ENCODE peak calls at places on chromosomes 16 and 17, in nine cellular contexts. One of them, this sample, is unnamed.

GRCh38 chr16:62363451-62363850 is 327.2 kb upstream of the CDH8 start:
- DNase-seq in heart right ventricle: no peak
- DNase-seq in SHP77: no peak
- DNase-seq in anterior cingulate cortex: no peak
- DNase-seq in NCI-H69: peak
- DNase-seq in A549: no peak
- DNase-seq in GM04504: no peak
- DNase-seq in T-helper 2 cell treated with Interferon-gamma antibody and Interleukin-4, amounts not matched to agents 5 μg/mL and 100 μg/mL, for 36 hours: no peak
- DNase-seq in adrenal gland: no peak
- DNase-seq in this sample: no peak

GRCh38 chr17:74230896-74231295 is 17.5 kb downstream of the TTYH2 start:
- DNase-seq in heart right ventricle: no peak
- DNase-seq in SHP77: no peak
- DNase-seq in anterior cingulate cortex: no peak
- DNase-seq in NCI-H69: no peak
- DNase-seq in A549: no peak
- DNase-seq in GM04504: no peak
- DNase-seq in T-helper 2 cell treated with Interferon-gamma antibody and Interleukin-4, amounts not matched to agents 5 μg/mL and 100 μg/mL, for 36 hours: no peak
- DNase-seq in adrenal gland: no peak
- DNase-seq in this sample: no peak

GRCh38 chr17:63274156-63274555 is 171.9 kb downstream of the CYB561 start:
- DNase-seq in heart right ventricle: peak
- DNase-seq in SHP77: no peak
- DNase-seq in anterior cingulate cortex: no peak
- DNase-seq in NCI-H69: no peak
- DNase-seq in A549: no peak
- DNase-seq in GM04504: peak
- DNase-seq in T-helper 2 cell treated with Interferon-gamma antibody and Interleukin-4, amounts not matched to agents 5 μg/mL and 100 μg/mL, for 36 hours: no peak
- DNase-seq in adrenal gland: no peak
- DNase-seq in this sample: no peak

GRCh38 chr17:57606111-57606875 is 138.8 kb downstream of the CCDC182 start:
- DNase-seq in heart right ventricle: no peak
- DNase-seq in SHP77: no peak
- DNase-seq in anterior cingulate cortex: no peak
- DNase-seq in NCI-H69: peak
- DNase-seq in A549: no peak
- DNase-seq in GM04504: no peak
- DNase-seq in T-helper 2 cell treated with Interferon-gamma antibody and Interleukin-4, amounts not matched to agents 5 μg/mL and 100 μg/mL, for 36 hours: no peak
- DNase-seq in adrenal gland: no peak
- DNase-seq in this sample: no peak

GRCh38 chr17:7951143-7951792 is 19.3 kb downstream of the CNTROB start:
- DNase-seq in heart right ventricle: no peak
- DNase-seq in SHP77: no peak
- DNase-seq in anterior cingulate cortex: no peak
- DNase-seq in NCI-H69: no peak
- DNase-seq in A549: no peak
- DNase-seq in GM04504: no peak
- DNase-seq in T-helper 2 cell treated with Interferon-gamma antibody and Interleukin-4, amounts not matched to agents 5 μg/mL and 100 μg/mL, for 36 hours: peak
- DNase-seq in adrenal gland: no peak
- DNase-seq in this sample: no peak

GRCh38 chr17:15342460-15342859 is 1.1 kb upstream of the TEKT3 start:
- DNase-seq in heart right ventricle: no peak
- DNase-seq in SHP77: no peak
- DNase-seq in anterior cingulate cortex: no peak
- DNase-seq in NCI-H69: no peak
- DNase-seq in A549: no peak
- DNase-seq in GM04504: no peak
- DNase-seq in T-helper 2 cell treated with Interferon-gamma antibody and Interleukin-4, amounts not matched to agents 5 μg/mL and 100 μg/mL, for 36 hours: no peak
- DNase-seq in adrenal gland: no peak
- DNase-seq in this sample: no peak

GRCh38 chr16:49345829-49346228 is 27.8 kb upstream of the C16orf78 start:
- DNase-seq in heart right ventricle: no peak
- DNase-seq in SHP77: no peak
- DNase-seq in anterior cingulate cortex: no peak
- DNase-seq in NCI-H69: no peak
- DNase-seq in A549: no peak
- DNase-seq in GM04504: no peak
- DNase-seq in T-helper 2 cell treated with Interferon-gamma antibody and Interleukin-4, amounts not matched to agents 5 μg/mL and 100 μg/mL, for 36 hours: no peak
- DNase-seq in adrenal gland: no peak
- DNase-seq in this sample: no peak

GRCh38 chr17:59558953-59559352 is 6.5 kb upstream of the DHX40 start:
- DNase-seq in heart right ventricle: no peak
- DNase-seq in SHP77: no peak
- DNase-seq in anterior cingulate cortex: no peak
- DNase-seq in NCI-H69: peak
- DNase-seq in A549: no peak
- DNase-seq in GM04504: no peak
- DNase-seq in T-helper 2 cell treated with Interferon-gamma antibody and Interleukin-4, amounts not matched to agents 5 μg/mL and 100 μg/mL, for 36 hours: no peak
- DNase-seq in adrenal gland: no peak
- DNase-seq in this sample: no peak

GRCh38 chr17:50149099-50149424 is 1.4 kb downstream of the PPP1R9B start:
- DNase-seq in heart right ventricle: no peak
- DNase-seq in SHP77: no peak
- DNase-seq in anterior cingulate cortex: no peak
- DNase-seq in NCI-H69: no peak
- DNase-seq in A549: no peak
- DNase-seq in GM04504: no peak
- DNase-seq in T-helper 2 cell treated with Interferon-gamma antibody and Interleukin-4, amounts not matched to agents 5 μg/mL and 100 μg/mL, for 36 hours: no peak
- DNase-seq in adrenal gland: peak
- DNase-seq in this sample: no peak

GRCh38 chr17:28488154-28488883 is 14.9 kb downstream of the SLC13A2 start:
- DNase-seq in heart right ventricle: no peak
- DNase-seq in SHP77: no peak
- DNase-seq in anterior cingulate cortex: no peak
- DNase-seq in NCI-H69: peak
- DNase-seq in A549: no peak
- DNase-seq in GM04504: no peak
- DNase-seq in T-helper 2 cell treated with Interferon-gamma antibody and Interleukin-4, amounts not matched to agents 5 μg/mL and 100 μg/mL, for 36 hours: no peak
- DNase-seq in adrenal gland: no peak
- DNase-seq in this sample: no peak

GRCh38 chr16:66475232-66475631 is 48.1 kb downstream of the BEAN1 start:
- DNase-seq in heart right ventricle: no peak
- DNase-seq in SHP77: no peak
- DNase-seq in anterior cingulate cortex: no peak
- DNase-seq in NCI-H69: peak
- DNase-seq in A549: no peak
- DNase-seq in GM04504: no peak
- DNase-seq in T-helper 2 cell treated with Interferon-gamma antibody and Interleukin-4, amounts not matched to agents 5 μg/mL and 100 μg/mL, for 36 hours: no peak
- DNase-seq in adrenal gland: no peak
- DNase-seq in this sample: no peak

GRCh38 chr17:36608794-36609497 is 7.6 kb downstream of the MRM1 start:
- DNase-seq in heart right ventricle: no peak
- DNase-seq in SHP77: peak
- DNase-seq in anterior cingulate cortex: peak
- DNase-seq in NCI-H69: peak
- DNase-seq in A549: peak
- DNase-seq in GM04504: peak
- DNase-seq in T-helper 2 cell treated with Interferon-gamma antibody and Interleukin-4, amounts not matched to agents 5 μg/mL and 100 μg/mL, for 36 hours: no peak
- DNase-seq in adrenal gland: peak
- DNase-seq in this sample: no peak

GRCh38 chr16:64478258-64478906 is 643.5 kb downstream of the CDH11 start:
- DNase-seq in heart right ventricle: no peak
- DNase-seq in SHP77: no peak
- DNase-seq in anterior cingulate cortex: no peak
- DNase-seq in NCI-H69: no peak
- DNase-seq in A549: peak
- DNase-seq in GM04504: peak
- DNase-seq in T-helper 2 cell treated with Interferon-gamma antibody and Interleukin-4, amounts not matched to agents 5 μg/mL and 100 μg/mL, for 36 hours: no peak
- DNase-seq in adrenal gland: no peak
- DNase-seq in this sample: peak

GRCh38 chr16:972316-973002 is 1.7 kb upstream of the LMF1 start:
- DNase-seq in heart right ventricle: no peak
- DNase-seq in SHP77: no peak
- DNase-seq in anterior cingulate cortex: peak
- DNase-seq in NCI-H69: no peak
- DNase-seq in A549: no peak
- DNase-seq in GM04504: no peak
- DNase-seq in T-helper 2 cell treated with Interferon-gamma antibody and Interleukin-4, amounts not matched to agents 5 μg/mL and 100 μg/mL, for 36 hours: no peak
- DNase-seq in adrenal gland: peak
- DNase-seq in this sample: no peak

GRCh38 chr17:80970044-80970761 is 21.4 kb upstream of the CHMP6 start:
- DNase-seq in heart right ventricle: peak
- DNase-seq in SHP77: peak
- DNase-seq in anterior cingulate cortex: peak
- DNase-seq in NCI-H69: peak
- DNase-seq in A549: peak
- DNase-seq in GM04504: peak
- DNase-seq in T-helper 2 cell treated with Interferon-gamma antibody and Interleukin-4, amounts not matched to agents 5 μg/mL and 100 μg/mL, for 36 hours: no peak
- DNase-seq in adrenal gland: no peak
- DNase-seq in this sample: no peak

GRCh38 chr16:86217891-86218270 is 292.4 kb upstream of the FOXF1 start:
- DNase-seq in heart right ventricle: no peak
- DNase-seq in SHP77: no peak
- DNase-seq in anterior cingulate cortex: no peak
- DNase-seq in NCI-H69: no peak
- DNase-seq in A549: no peak
- DNase-seq in GM04504: no peak
- DNase-seq in T-helper 2 cell treated with Interferon-gamma antibody and Interleukin-4, amounts not matched to agents 5 μg/mL and 100 μg/mL, for 36 hours: no peak
- DNase-seq in adrenal gland: no peak
- DNase-seq in this sample: no peak

GRCh38 chr17:45850011-45850410 is 5.3 kb downstream of the SPPL2C start:
- DNase-seq in heart right ventricle: no peak
- DNase-seq in SHP77: no peak
- DNase-seq in anterior cingulate cortex: no peak
- DNase-seq in NCI-H69: no peak
- DNase-seq in A549: no peak
- DNase-seq in GM04504: no peak
- DNase-seq in T-helper 2 cell treated with Interferon-gamma antibody and Interleukin-4, amounts not matched to agents 5 μg/mL and 100 μg/mL, for 36 hours: no peak
- DNase-seq in adrenal gland: no peak
- DNase-seq in this sample: no peak

GRCh38 chr17:80649672-80650338 is 105.2 kb downstream of the RPTOR start:
- DNase-seq in heart right ventricle: peak
- DNase-seq in SHP77: peak
- DNase-seq in anterior cingulate cortex: no peak
- DNase-seq in NCI-H69: peak
- DNase-seq in A549: peak
- DNase-seq in GM04504: peak
- DNase-seq in T-helper 2 cell treated with Interferon-gamma antibody and Interleukin-4, amounts not matched to agents 5 μg/mL and 100 μg/mL, for 36 hours: peak
- DNase-seq in adrenal gland: peak
- DNase-seq in this sample: peak

GRCh38 chr16:57785385-57785784 is 16.9 kb downstream of the KIFC3 start:
- DNase-seq in heart right ventricle: no peak
- DNase-seq in SHP77: no peak
- DNase-seq in anterior cingulate cortex: no peak
- DNase-seq in NCI-H69: no peak
- DNase-seq in A549: no peak
- DNase-seq in GM04504: no peak
- DNase-seq in T-helper 2 cell treated with Interferon-gamma antibody and Interleukin-4, amounts not matched to agents 5 μg/mL and 100 μg/mL, for 36 hours: no peak
- DNase-seq in adrenal gland: no peak
- DNase-seq in this sample: no peak

GRCh38 chr17:15912416-15912955 is 32.4 kb upstream of the ADORA2B start:
- DNase-seq in heart right ventricle: no peak
- DNase-seq in SHP77: no peak
- DNase-seq in anterior cingulate cortex: no peak
- DNase-seq in NCI-H69: no peak
- DNase-seq in A549: no peak
- DNase-seq in GM04504: no peak
- DNase-seq in T-helper 2 cell treated with Interferon-gamma antibody and Interleukin-4, amounts not matched to agents 5 μg/mL and 100 μg/mL, for 36 hours: no peak
- DNase-seq in adrenal gland: no peak
- DNase-seq in this sample: no peak

GRCh38 chr17:29590979-29591736 is 1.7 kb upstream of the GIT1 start:
- DNase-seq in heart right ventricle: peak
- DNase-seq in SHP77: peak
- DNase-seq in anterior cingulate cortex: no peak
- DNase-seq in NCI-H69: peak
- DNase-seq in A549: peak
- DNase-seq in GM04504: no peak
- DNase-seq in T-helper 2 cell treated with Interferon-gamma antibody and Interleukin-4, amounts not matched to agents 5 μg/mL and 100 μg/mL, for 36 hours: no peak
- DNase-seq in adrenal gland: no peak
- DNase-seq in this sample: peak

GRCh38 chr17:7438050-7438614 is 1.2 kb upstream of the FGF11 start:
- DNase-seq in heart right ventricle: peak
- DNase-seq in SHP77: no peak
- DNase-seq in anterior cingulate cortex: peak
- DNase-seq in NCI-H69: peak
- DNase-seq in A549: no peak
- DNase-seq in GM04504: no peak
- DNase-seq in T-helper 2 cell treated with Interferon-gamma antibody and Interleukin-4, amounts not matched to agents 5 μg/mL and 100 μg/mL, for 36 hours: peak
- DNase-seq in adrenal gland: peak
- DNase-seq in this sample: no peak

GRCh38 chr16:85276741-85277140 is 164.5 kb upstream of the CIBAR2 start:
- DNase-seq in heart right ventricle: no peak
- DNase-seq in SHP77: no peak
- DNase-seq in anterior cingulate cortex: no peak
- DNase-seq in NCI-H69: no peak
- DNase-seq in A549: no peak
- DNase-seq in GM04504: no peak
- DNase-seq in T-helper 2 cell treated with Interferon-gamma antibody and Interleukin-4, amounts not matched to agents 5 μg/mL and 100 μg/mL, for 36 hours: no peak
- DNase-seq in adrenal gland: no peak
- DNase-seq in this sample: no peak

GRCh38 chr16:13390986-13391305 is 489.5 kb downstream of the SHISA9 start:
- DNase-seq in heart right ventricle: no peak
- DNase-seq in SHP77: no peak
- DNase-seq in anterior cingulate cortex: no peak
- DNase-seq in NCI-H69: no peak
- DNase-seq in A549: no peak
- DNase-seq in GM04504: no peak
- DNase-seq in T-helper 2 cell treated with Interferon-gamma antibody and Interleukin-4, amounts not matched to agents 5 μg/mL and 100 μg/mL, for 36 hours: no peak
- DNase-seq in adrenal gland: no peak
- DNase-seq in this sample: no peak

GRCh38 chr17:238071-238963 is 56.9 kb upstream of the DOC2B start:
- DNase-seq in heart right ventricle: no peak
- DNase-seq in SHP77: no peak
- DNase-seq in anterior cingulate cortex: no peak
- DNase-seq in NCI-H69: no peak
- DNase-seq in A549: no peak
- DNase-seq in GM04504: no peak
- DNase-seq in T-helper 2 cell treated with Interferon-gamma antibody and Interleukin-4, amounts not matched to agents 5 μg/mL and 100 μg/mL, for 36 hours: no peak
- DNase-seq in adrenal gland: peak
- DNase-seq in this sample: no peak

GRCh38 chr17:50976951-50977472 is 110.9 kb upstream of the TOB1 start:
- DNase-seq in heart right ventricle: no peak
- DNase-seq in SHP77: no peak
- DNase-seq in anterior cingulate cortex: no peak
- DNase-seq in NCI-H69: no peak
- DNase-seq in A549: no peak
- DNase-seq in GM04504: no peak
- DNase-seq in T-helper 2 cell treated with Interferon-gamma antibody and Interleukin-4, amounts not matched to agents 5 μg/mL and 100 μg/mL, for 36 hours: no peak
- DNase-seq in adrenal gland: no peak
- DNase-seq in this sample: no peak

GRCh38 chr16:7206469-7206868 is 126.2 kb upstream of the RBFOX1 start:
- DNase-seq in heart right ventricle: no peak
- DNase-seq in SHP77: no peak
- DNase-seq in anterior cingulate cortex: no peak
- DNase-seq in NCI-H69: no peak
- DNase-seq in A549: no peak
- DNase-seq in GM04504: no peak
- DNase-seq in T-helper 2 cell treated with Interferon-gamma antibody and Interleukin-4, amounts not matched to agents 5 μg/mL and 100 μg/mL, for 36 hours: no peak
- DNase-seq in adrenal gland: no peak
- DNase-seq in this sample: no peak